ENCODE peak calls at places on chromosome 21, in eight cellular contexts. V is IMR-90, C is left lung, E is lower lobe of right lung, F is tibial nerve, G is pancreas, L is cardiac muscle cell, P is left ventricle myocardium inferior. M is an unnamed sample.
A peak's percentile ranks its signal among the peaks of the same experiment; 100 is the strongest.

GRCh38 chr21:35222021-35222420 is 172.9 kb upstream of the RUNX1 start:
- DNase-seq in V (no peak), C (no peak), E (no peak), F (no peak), G (no peak), L (peak; percentile 19), P (no peak), M (no peak)

GRCh38 chr21:28537371-28538079 is 455.2 kb downstream of the LTN1 start:
- DNase-seq in V (peak; percentile 100), C (no peak), E (no peak), F (no peak), G (no peak), L (no peak), P (no peak), M (no peak)

GRCh38 chr21:32371913-32372314 is 20.9 kb downstream of the URB1 start:
- DNase-seq in V (peak; percentile 83), C (peak; percentile 64), E (no peak), F (peak; percentile 49), G (no peak), L (no peak), P (no peak), M (peak; percentile 36)

GRCh38 chr21:39348355-39349210 is at the start of gene HMGN1:
- DNase-seq in V (peak; percentile 86), C (peak; percentile 91), E (peak; percentile 91), F (peak; percentile 70), G (peak; percentile 91), L (peak; percentile 93), P (peak; percentile 81), M (peak; percentile 88)

GRCh38 chr21:15472108-15472507 is 257.7 kb upstream of the USP25 start:
- DNase-seq in V (no peak), C (no peak), E (no peak), F (no peak), G (no peak), L (no peak), P (no peak), M (no peak)

GRCh38 chr21:37257967-37258877 is 8.9 kb downstream of the VPS26C start:
- DNase-seq in V (peak; percentile 36), C (peak; percentile 65), E (peak; percentile 65), F (no peak), G (peak; percentile 73), L (peak; percentile 62), P (peak; percentile 58), M (peak; percentile 63)

GRCh38 chr21:38303300-38303699 is 46.5 kb downstream of the KCNJ15 start:
- DNase-seq in V (peak; percentile 88), C (no peak), E (no peak), F (peak; percentile 65), G (no peak), L (no peak), P (no peak), M (no peak)

GRCh38 chr21:14554948-14555347 is 8.8 kb upstream of the SAMSN1 start:
- DNase-seq in V (no peak), C (no peak), E (no peak), F (no peak), G (no peak), L (no peak), P (no peak), M (no peak)

GRCh38 chr21:27700974-27701614 is 734.2 kb upstream of the ADAMTS5 start:
- DNase-seq in V (peak; percentile 88), C (peak; percentile 78), E (peak; percentile 77), F (peak; percentile 88), G (peak; percentile 84), L (peak; percentile 87), P (peak; percentile 83), M (peak; percentile 86)

GRCh38 chr21:30257773-30258172 is 25.0 kb downstream of the KRTAP24-1 start:
- DNase-seq in V (no peak), C (no peak), E (no peak), F (peak; percentile 21), G (no peak), L (peak; percentile 62), P (no peak), M (no peak)

GRCh38 chr21:38768385-38769071 is 37.2 kb upstream of the ETS2 start:
- DNase-seq in V (peak; percentile 100), C (no peak), E (no peak), F (no peak), G (no peak), L (no peak), P (no peak), M (no peak)

GRCh38 chr21:30831194-30831765 is 1.7 kb upstream of the KRTAP7-1 start:
- DNase-seq in V (no peak), C (no peak), E (no peak), F (no peak), G (no peak), L (peak; percentile 9), P (no peak), M (no peak)

GRCh38 chr21:14600569-14601308 is 54.6 kb upstream of the SAMSN1 start:
- DNase-seq in V (no peak), C (no peak), E (no peak), F (no peak), G (no peak), L (no peak), P (no peak), M (no peak)

GRCh38 chr21:34129971-34130597 is 56.7 kb downstream of the MRPS6 start:
- DNase-seq in V (peak; percentile 48), C (no peak), E (no peak), F (no peak), G (no peak), L (peak; percentile 57), P (no peak), M (no peak)

GRCh38 chr21:36034211-36034913 is 26.0 kb downstream of the SETD4 start:
- DNase-seq in V (no peak), C (no peak), E (no peak), F (no peak), G (no peak), L (no peak), P (no peak), M (no peak)

GRCh38 chr21:35905973-35906357 is 154.4 kb downstream of the SETD4 start:
- DNase-seq in V (no peak), C (no peak), E (no peak), F (peak; percentile 35), G (no peak), L (no peak), P (no peak), M (no peak)

GRCh38 chr21:23936224-23936623 is 1671.1 kb downstream of the MRPL39 start:
- DNase-seq in V (peak; percentile 48), C (no peak), E (no peak), F (peak; percentile 18), G (no peak), L (peak; percentile 27), P (no peak), M (no peak)
- TF ChIP-seq CTCF in V (peak; percentile 61), C (peak; percentile 16), E (no peak), F (no peak), G (no peak), L (no peak), P (peak; percentile 33), M (no peak)

GRCh38 chr21:41110664-41111063 is 57.3 kb upstream of the BACE2 start:
- DNase-seq in V (no peak), C (no peak), E (no peak), F (no peak), G (no peak), L (no peak), P (no peak), M (no peak)
- H3K4me1 ChIP-seq in V (no peaks in the 10 kb centered on the region), C (no peaks in the 10 kb centered on the region), E (peaks cover 9% of the 10 kb centered on the region), F (no peaks in the 10 kb centered on the region), G (no peaks in the 10 kb centered on the region), L (peaks cover 21% of the 10 kb centered on the region), P (peaks cover 9% of the 10 kb centered on the region), M (peaks cover 7% of the 10 kb centered on the region)

DNA sequence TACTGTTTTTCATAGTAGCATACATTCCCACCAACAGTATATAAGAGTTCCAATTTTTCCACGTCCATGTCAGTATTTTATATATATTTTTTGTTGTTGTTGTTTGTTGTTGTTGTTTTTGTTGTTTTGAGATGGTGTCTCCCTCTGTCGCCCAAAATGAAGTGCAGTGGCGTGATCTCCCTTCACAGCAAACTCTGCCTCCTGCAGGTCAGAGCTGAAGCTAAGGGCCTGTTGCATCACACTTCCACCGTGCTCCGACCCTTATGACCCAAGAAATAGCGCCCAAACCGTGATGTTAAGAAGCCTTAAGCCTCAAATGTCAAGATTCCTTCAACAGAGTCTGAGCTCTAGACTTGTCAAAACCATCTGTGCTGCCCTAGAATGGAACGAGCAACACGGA is 2032.3 kb downstream of the MRPL39 start:
- DNase-seq in V (no peak), C (no peak), E (no peak), F (no peak), G (no peak), L (no peak), P (no peak), M (no peak)
- TF ChIP-seq CTCF in V (no peak), C (no peak), E (no peak), F (no peak), G (no peak), L (no peak), P (no peak), M (no peak)

GRCh38 chr21:43602277-43603229 is 56.7 kb downstream of the HSF2BP start:
- DNase-seq in V (no peak), C (no peak), E (no peak), F (no peak), G (no peak), L (no peak), P (no peak), M (no peak)
- H3K4me1 ChIP-seq in V (peaks cover 38% of the 10 kb centered on the region), C (no peaks in the 10 kb centered on the region), E (no peaks in the 10 kb centered on the region), F (no peaks in the 10 kb centered on the region), G (no peaks in the 10 kb centered on the region), L (no peaks in the 10 kb centered on the region), P (peaks cover 20% of the 10 kb centered on the region), M (no peaks in the 10 kb centered on the region)

DNA sequence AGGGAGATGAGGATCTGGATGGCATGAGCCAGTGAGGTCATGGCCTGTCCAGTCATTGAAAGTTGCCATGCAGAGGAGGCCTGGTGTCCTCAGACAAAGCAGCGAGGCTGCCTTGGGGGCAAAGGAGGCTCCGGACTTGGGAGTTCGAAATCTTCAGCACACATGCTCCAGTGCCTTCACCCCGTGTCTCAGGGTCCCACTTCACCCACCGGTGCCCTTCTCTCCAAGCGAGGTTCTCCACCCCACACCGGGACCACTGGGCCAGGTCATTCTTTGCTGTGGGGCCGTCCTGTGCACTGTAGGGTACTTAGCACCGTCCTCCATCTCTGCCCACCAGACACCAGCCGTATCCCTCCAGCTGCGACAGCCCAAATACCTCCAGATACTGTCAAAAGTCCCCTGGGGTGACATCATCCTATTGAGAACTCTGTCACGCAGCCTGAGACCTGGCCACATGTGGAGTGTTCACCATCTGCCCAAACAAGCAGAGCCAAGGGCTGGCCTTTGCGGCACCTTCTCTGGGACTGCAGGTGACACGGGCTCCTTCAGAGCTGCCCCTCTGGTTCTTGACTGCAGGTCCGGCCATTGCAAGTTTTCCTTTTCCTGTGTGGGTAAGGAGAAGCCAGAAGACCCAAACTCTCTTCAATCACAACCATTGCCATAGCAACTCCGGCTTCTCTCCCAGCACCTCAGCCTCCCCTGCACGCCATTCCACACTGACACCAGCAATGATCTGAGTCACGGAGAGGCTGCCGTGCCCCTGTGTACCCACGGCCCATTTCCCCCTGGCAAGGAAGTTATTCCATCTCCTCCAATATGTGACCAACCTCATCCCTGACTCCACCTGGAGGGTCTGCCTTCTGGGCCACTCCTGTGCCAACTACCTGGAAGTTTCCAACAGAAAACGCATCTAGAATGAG is 20.4 kb upstream of the PDE9A start:
- DNase-seq in V (no peak), C (peak; percentile 16), E (peak; percentile 28), F (no peak), G (peak; percentile 38), L (no peak), P (no peak), M (no peak)
- TF ChIP-seq CTCF in V (no peak), C (no peak), E (no peak), F (no peak), G (no peak), L (no peak), P (no peak), M (no peak)